ENCODE peak calls at places on chromosome 5, in seven cellular contexts. One of them, this sample, is unnamed.

GRCh38 chr5:109585012-109585599 is 104.6 kb upstream of the MAN2A1 start:
- DNase-seq in fibroblast of pulmonary artery: peak
- DNase-seq in HFF-Myc: no peak
- DNase-seq in PC-9: no peak
- DNase-seq in sigmoid colon: no peak
- DNase-seq in stomach: no peak
- DNase-seq in HL-60: no peak
- DNase-seq in this sample: no peak

GRCh38 chr5:23147625-23148024 is 294.5 kb upstream of the CDH12 start:
- DNase-seq in fibroblast of pulmonary artery: no peak
- DNase-seq in HFF-Myc: no peak
- DNase-seq in PC-9: no peak
- DNase-seq in sigmoid colon: no peak
- DNase-seq in stomach: no peak
- DNase-seq in HL-60: no peak
- DNase-seq in this sample: no peak

GRCh38 chr5:178469975-178470692 is 120.1 kb downstream of the COL23A1 start:
- DNase-seq in fibroblast of pulmonary artery: no peak
- DNase-seq in HFF-Myc: no peak
- DNase-seq in PC-9: no peak
- DNase-seq in sigmoid colon: no peak
- DNase-seq in stomach: no peak
- DNase-seq in HL-60: no peak
- DNase-seq in this sample: no peak

GRCh38 chr5:60455589-60455988 is 244.4 kb downstream of the DEPDC1B start:
- DNase-seq in fibroblast of pulmonary artery: no peak
- DNase-seq in HFF-Myc: no peak
- DNase-seq in PC-9: no peak
- DNase-seq in sigmoid colon: no peak
- DNase-seq in stomach: no peak
- DNase-seq in HL-60: no peak
- DNase-seq in this sample: no peak

GRCh38 chr5:179795863-179796833 is 2.4 kb downstream of the LTC4S start:
- DNase-seq in fibroblast of pulmonary artery: peak
- DNase-seq in HFF-Myc: no peak
- DNase-seq in PC-9: peak
- DNase-seq in sigmoid colon: peak
- DNase-seq in stomach: peak
- DNase-seq in HL-60: peak
- DNase-seq in this sample: peak

GRCh38 chr5:144024601-144025000 is 145.9 kb downstream of the YIPF5 start:
- DNase-seq in fibroblast of pulmonary artery: no peak
- DNase-seq in HFF-Myc: no peak
- DNase-seq in PC-9: no peak
- DNase-seq in sigmoid colon: no peak
- DNase-seq in stomach: no peak
- DNase-seq in HL-60: no peak
- DNase-seq in this sample: no peak

GRCh38 chr5:37840036-37840909 is at the start of gene GDNF:
- DNase-seq in fibroblast of pulmonary artery: peak
- DNase-seq in HFF-Myc: no peak
- DNase-seq in PC-9: no peak
- DNase-seq in sigmoid colon: peak
- DNase-seq in stomach: peak
- DNase-seq in HL-60: no peak
- DNase-seq in this sample: no peak

GRCh38 chr5:141668601-141669265 is 13.3 kb downstream of the ARAP3 start:
- DNase-seq in fibroblast of pulmonary artery: no peak
- DNase-seq in HFF-Myc: no peak
- DNase-seq in PC-9: no peak
- DNase-seq in sigmoid colon: no peak
- DNase-seq in stomach: no peak
- DNase-seq in HL-60: no peak
- DNase-seq in this sample: no peak

GRCh38 chr5:31021181-31021624 is 172.3 kb upstream of the CDH6 start:
- DNase-seq in fibroblast of pulmonary artery: peak
- DNase-seq in HFF-Myc: no peak
- DNase-seq in PC-9: no peak
- DNase-seq in sigmoid colon: no peak
- DNase-seq in stomach: no peak
- DNase-seq in HL-60: no peak
- DNase-seq in this sample: no peak

GRCh38 chr5:83564069-83564749 is 92.7 kb downstream of the VCAN start:
- DNase-seq in fibroblast of pulmonary artery: peak
- DNase-seq in HFF-Myc: no peak
- DNase-seq in PC-9: no peak
- DNase-seq in sigmoid colon: no peak
- DNase-seq in stomach: no peak
- DNase-seq in HL-60: no peak
- DNase-seq in this sample: no peak

GRCh38 chr5:98933446-98934072 is 4.8 kb upstream of the CHD1 start:
- DNase-seq in fibroblast of pulmonary artery: no peak
- DNase-seq in HFF-Myc: no peak
- DNase-seq in PC-9: no peak
- DNase-seq in sigmoid colon: no peak
- DNase-seq in stomach: no peak
- DNase-seq in HL-60: peak
- DNase-seq in this sample: no peak

GRCh38 chr5:172573115-172573882 is 67.8 kb upstream of the NEURL1B start:
- DNase-seq in fibroblast of pulmonary artery: no peak
- DNase-seq in HFF-Myc: no peak
- DNase-seq in PC-9: no peak
- DNase-seq in sigmoid colon: no peak
- DNase-seq in stomach: no peak
- DNase-seq in HL-60: no peak
- DNase-seq in this sample: no peak

GRCh38 chr5:36060516-36060885 is 6.2 kb downstream of the UGT3A2 start:
- DNase-seq in fibroblast of pulmonary artery: no peak
- DNase-seq in HFF-Myc: no peak
- DNase-seq in PC-9: no peak
- DNase-seq in sigmoid colon: no peak
- DNase-seq in stomach: no peak
- DNase-seq in HL-60: no peak
- DNase-seq in this sample: no peak

GRCh38 chr5:107542831-107543231 is 127.9 kb downstream of the EFNA5 start:
- DNase-seq in fibroblast of pulmonary artery: peak
- DNase-seq in HFF-Myc: no peak
- DNase-seq in PC-9: peak
- DNase-seq in sigmoid colon: peak
- DNase-seq in stomach: peak
- DNase-seq in HL-60: no peak
- DNase-seq in this sample: no peak

GRCh38 chr5:11719888-11720481 is 184.3 kb downstream of the CTNND2 start:
- DNase-seq in fibroblast of pulmonary artery: no peak
- DNase-seq in HFF-Myc: no peak
- DNase-seq in PC-9: peak
- DNase-seq in sigmoid colon: no peak
- DNase-seq in stomach: peak
- DNase-seq in HL-60: peak
- DNase-seq in this sample: no peak

GRCh38 chr5:89849819-89850515 is 559.6 kb downstream of the CETN3 start:
- DNase-seq in fibroblast of pulmonary artery: peak
- DNase-seq in HFF-Myc: no peak
- DNase-seq in PC-9: no peak
- DNase-seq in sigmoid colon: no peak
- DNase-seq in stomach: no peak
- DNase-seq in HL-60: no peak
- DNase-seq in this sample: no peak

GRCh38 chr5:80098951-80099350 is 63.8 kb downstream of the THBS4 start:
- DNase-seq in fibroblast of pulmonary artery: no peak
- DNase-seq in HFF-Myc: no peak
- DNase-seq in PC-9: no peak
- DNase-seq in sigmoid colon: no peak
- DNase-seq in stomach: no peak
- DNase-seq in HL-60: no peak
- DNase-seq in this sample: no peak
- TF ChIP-seq CTCF in fibroblast of pulmonary artery: no peak
- TF ChIP-seq CTCF in HFF-Myc: no peak
- TF ChIP-seq CTCF in PC-9: no peak
- TF ChIP-seq CTCF in sigmoid colon: no peak
- TF ChIP-seq CTCF in stomach: no peak
- TF ChIP-seq CTCF in HL-60: no peak
- TF ChIP-seq CTCF in this sample: no peak

DNA sequence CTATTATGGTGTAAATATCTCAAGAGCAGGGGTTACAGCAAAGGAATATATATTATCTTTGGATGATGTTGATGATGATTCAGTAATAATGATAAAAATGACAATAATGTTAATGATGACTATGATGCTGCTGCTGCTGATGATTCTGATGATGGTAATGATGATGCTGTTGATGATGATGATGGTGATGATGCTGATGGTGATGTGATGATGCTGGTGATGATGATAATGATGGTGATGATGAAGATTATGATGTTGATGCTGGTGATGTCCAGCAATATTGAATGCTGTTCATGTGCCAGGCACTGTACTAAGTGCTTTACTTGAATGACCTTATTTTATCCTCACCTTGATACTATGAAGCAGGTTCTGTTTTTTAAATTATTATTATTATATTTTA is 226.0 kb upstream of the ANKH start:
- DNase-seq in fibroblast of pulmonary artery: no peak
- DNase-seq in HFF-Myc: no peak
- DNase-seq in PC-9: no peak
- DNase-seq in sigmoid colon: no peak
- DNase-seq in stomach: no peak
- DNase-seq in HL-60: no peak
- DNase-seq in this sample: no peak
- TF ChIP-seq CTCF in fibroblast of pulmonary artery: no peak
- TF ChIP-seq CTCF in HFF-Myc: no peak
- TF ChIP-seq CTCF in PC-9: no peak
- TF ChIP-seq CTCF in sigmoid colon: no peak
- TF ChIP-seq CTCF in stomach: no peak
- TF ChIP-seq CTCF in HL-60: no peak
- TF ChIP-seq CTCF in this sample: no peak

GRCh38 chr5:174895360-174895759 is 171.0 kb downstream of the MSX2 start:
- DNase-seq in fibroblast of pulmonary artery: no peak
- DNase-seq in HFF-Myc: no peak
- DNase-seq in PC-9: no peak
- DNase-seq in sigmoid colon: no peak
- DNase-seq in stomach: no peak
- DNase-seq in HL-60: no peak
- DNase-seq in this sample: no peak
- TF ChIP-seq CTCF in fibroblast of pulmonary artery: no peak
- TF ChIP-seq CTCF in HFF-Myc: no peak
- TF ChIP-seq CTCF in PC-9: no peak
- TF ChIP-seq CTCF in sigmoid colon: no peak
- TF ChIP-seq CTCF in stomach: no peak
- TF ChIP-seq CTCF in HL-60: no peak
- TF ChIP-seq CTCF in this sample: no peak

GRCh38 chr5:126497506-126497905 is 74.3 kb downstream of the GRAMD2B start:
- DNase-seq in fibroblast of pulmonary artery: no peak
- DNase-seq in HFF-Myc: no peak
- DNase-seq in PC-9: no peak
- DNase-seq in sigmoid colon: no peak
- DNase-seq in stomach: no peak
- DNase-seq in HL-60: no peak
- DNase-seq in this sample: peak

GRCh38 chr5:126490167-126490937 is 67.1 kb downstream of the GRAMD2B start:
- DNase-seq in fibroblast of pulmonary artery: no peak
- DNase-seq in HFF-Myc: peak
- DNase-seq in PC-9: no peak
- DNase-seq in sigmoid colon: peak
- DNase-seq in stomach: no peak
- DNase-seq in HL-60: no peak
- DNase-seq in this sample: peak

GRCh38 chr5:126488362-126489065 is 65.3 kb downstream of the GRAMD2B start:
- DNase-seq in fibroblast of pulmonary artery: no peak
- DNase-seq in HFF-Myc: no peak
- DNase-seq in PC-9: no peak
- DNase-seq in sigmoid colon: no peak
- DNase-seq in stomach: no peak
- DNase-seq in HL-60: no peak
- DNase-seq in this sample: no peak

GRCh38 chr5:126494393-126494792 is 71.2 kb downstream of the GRAMD2B start:
- DNase-seq in fibroblast of pulmonary artery: no peak
- DNase-seq in HFF-Myc: no peak
- DNase-seq in PC-9: no peak
- DNase-seq in sigmoid colon: no peak
- DNase-seq in stomach: no peak
- DNase-seq in HL-60: no peak
- DNase-seq in this sample: no peak

GRCh38 chr5:126492939-126493338 is 69.7 kb downstream of the GRAMD2B start:
- DNase-seq in fibroblast of pulmonary artery: peak
- DNase-seq in HFF-Myc: no peak
- DNase-seq in PC-9: no peak
- DNase-seq in sigmoid colon: no peak
- DNase-seq in stomach: no peak
- DNase-seq in HL-60: no peak
- DNase-seq in this sample: no peak
- TF ChIP-seq CTCF in fibroblast of pulmonary artery: peak
- TF ChIP-seq CTCF in HFF-Myc: peak
- TF ChIP-seq CTCF in PC-9: no peak
- TF ChIP-seq CTCF in sigmoid colon: peak
- TF ChIP-seq CTCF in stomach: no peak
- TF ChIP-seq CTCF in HL-60: no peak
- TF ChIP-seq CTCF in this sample: no peak

GRCh38 chr5:66494437-66494836 is 101.8 kb upstream of the MAST4 start:
- DNase-seq in fibroblast of pulmonary artery: no peak
- DNase-seq in HFF-Myc: no peak
- DNase-seq in PC-9: no peak
- DNase-seq in sigmoid colon: no peak
- DNase-seq in stomach: no peak
- DNase-seq in HL-60: no peak
- DNase-seq in this sample: no peak

GRCh38 chr5:66503203-66503789 is 92.9 kb upstream of the MAST4 start:
- DNase-seq in fibroblast of pulmonary artery: no peak
- DNase-seq in HFF-Myc: no peak
- DNase-seq in PC-9: no peak
- DNase-seq in sigmoid colon: no peak
- DNase-seq in stomach: no peak
- DNase-seq in HL-60: no peak
- DNase-seq in this sample: no peak

GRCh38 chr5:66498791-66499207 is 97.4 kb upstream of the MAST4 start:
- DNase-seq in fibroblast of pulmonary artery: peak
- DNase-seq in HFF-Myc: peak
- DNase-seq in PC-9: no peak
- DNase-seq in sigmoid colon: no peak
- DNase-seq in stomach: no peak
- DNase-seq in HL-60: no peak
- DNase-seq in this sample: no peak
- TF ChIP-seq CTCF in fibroblast of pulmonary artery: peak
- TF ChIP-seq CTCF in HFF-Myc: peak
- TF ChIP-seq CTCF in PC-9: no peak
- TF ChIP-seq CTCF in sigmoid colon: no peak
- TF ChIP-seq CTCF in stomach: no peak
- TF ChIP-seq CTCF in HL-60: no peak
- TF ChIP-seq CTCF in this sample: peak